ENCODE peak calls at places on chromosomes 3 and 15, in five cellular contexts. G, I, V, F and M are unnamed samples. For H3K4me1, the result is how much of the 10 kb centered on the place peaks cover.

GRCh38 chr3:111919370-111920065 is 59.3 kb upstream of the ABHD10 start:
- DNase-seq in V (no peak), G (no peak), F (no peak), I (no peak), M (no peak)

GRCh38 chr15:55868707-55869106 is 124.7 kb downstream of the NEDD4 start:
- DNase-seq in F (no peak), G (no peak), V (no peak), I (no peak), M (no peak)

GRCh38 chr15:85488997-85489396 is 108.6 kb downstream of the AKAP13 start:
- DNase-seq in G (no peak), I (no peak), V (no peak), F (no peak), M (no peak)

GRCh38 chr15:90354986-90355385 is 2.9 kb downstream of the ZNF774 start:
- DNase-seq in G (no peak), F (no peak), V (no peak), I (no peak), M (no peak)

GRCh38 chr3:195260286-195260905 is 10.6 kb downstream of the XXYLT1 start:
- DNase-seq in I (peak), F (no peak), G (no peak), V (peak), M (peak)

GRCh38 chr3:106277731-106278130 is 408.9 kb upstream of the CBLB start:
- DNase-seq in F (no peak), I (no peak), V (no peak), G (no peak), M (peak)

GRCh38 chr3:124272611-124273151 is 280.8 kb upstream of the ROPN1 start:
- DNase-seq in F (no peak), V (peak), G (peak), I (peak), M (no peak)

GRCh38 chr3:37852097-37852496 is 9.6 kb upstream of the CTDSPL start:
- DNase-seq in F (no peak), I (no peak), V (peak), G (peak), M (no peak)

GRCh38 chr3:99697250-99697649 is 58.9 kb downstream of the COL8A1 start:
- DNase-seq in I (no peak), F (no peak), G (no peak), V (no peak), M (peak)

GRCh38 chr15:70474682-70475438 is 288.5 kb downstream of the UACA start:
- DNase-seq in G (peak), I (peak), F (no peak), V (peak), M (peak)

GRCh38 chr3:158801200-158801599 is 654 bp upstream of the MFSD1 start:
- DNase-seq in I (no peak), V (no peak), G (peak), F (peak), M (no peak)

GRCh38 chr3:120177151-120177550 is 82.9 kb upstream of the GSK3B start:
- DNase-seq in G (peak), V (peak), I (no peak), F (no peak), M (peak)

GRCh38 chr15:52183562-52184173 is 7.5 kb downstream of the GNB5 start:
- DNase-seq in G (peak), V (no peak), F (peak), I (no peak), M (no peak)

GRCh38 chr3:192467230-192468186 is 259.8 kb downstream of the FGF12 start:
- DNase-seq in I (no peak), V (peak), F (peak), G (peak), M (peak)

GRCh38 chr3:146640955-146641867 is 36.1 kb upstream of the PLSCR5 start:
- DNase-seq in I (no peak), F (no peak), G (peak), V (no peak), M (peak)

GRCh38 chr3:127520993-127521392 is 69.5 kb downstream of the TPRA1 start:
- DNase-seq in G (no peak), I (no peak), V (no peak), F (no peak), M (no peak)

GRCh38 chr15:26628071-26628470 is 144.8 kb downstream of the GABRB3 start:
- DNase-seq in V (no peak), F (no peak), I (no peak), G (no peak), M (no peak)

GRCh38 chr3:56985460-56986327 is 74.8 kb upstream of the SPATA12 start:
- DNase-seq in V (peak), F (no peak), G (peak), I (no peak), M (peak)

GRCh38 chr15:31344266-31344665 is 17.6 kb downstream of the KLF13 start:
- DNase-seq in F (no peak), V (no peak), I (no peak), G (no peak), M (no peak)

GRCh38 chr3:102036015-102036414 is 186.7 kb downstream of the NFKBIZ start:
- DNase-seq in I (no peak), V (no peak), G (no peak), F (no peak), M (no peak)

GRCh38 chr3:133475245-133476010 is 75.6 kb downstream of the BFSP2 start:
- DNase-seq in F (no peak), V (no peak), I (no peak), G (no peak), M (no peak)

GRCh38 chr3:143119974-143120715 is 574 bp downstream of the CHST2 start:
- DNase-seq in I (peak), V (no peak), F (no peak), G (peak), M (peak)

GRCh38 chr3:150293401-150294001 is 114.6 kb upstream of the TSC22D2 start:
- DNase-seq in G (peak), I (no peak), V (no peak), F (no peak), M (no peak)

GRCh38 chr3:189324538-189325138 is 152.9 kb downstream of the TPRG1 start:
- DNase-seq in F (no peak), G (peak), I (no peak), V (no peak), M (peak)

GRCh38 chr15:90058308-90058707 is 44.0 kb downstream of the IDH2 start:
- DNase-seq in G (no peak), F (no peak), V (no peak), I (no peak), M (no peak)

GRCh38 chr15:59273266-59273665 is 66.6 kb downstream of the LDHAL6B start:
- DNase-seq in G (no peak), V (no peak), I (no peak), F (no peak), M (no peak)

GRCh38 chr15:59268199-59268979 is 61.7 kb downstream of the LDHAL6B start:
- DNase-seq in V (no peak), G (no peak), I (no peak), F (no peak), M (no peak)

GRCh38 chr15:59271595-59272201 is 65.1 kb downstream of the LDHAL6B start:
- DNase-seq in G (no peak), V (no peak), I (no peak), F (no peak), M (no peak)

GRCh38 chr15:59266015-59266414 is 59.4 kb downstream of the LDHAL6B start:
- DNase-seq in V (no peak), I (no peak), G (no peak), F (no peak), M (no peak)

GRCh38 chr15:59268980-59269472 is 62.4 kb downstream of the LDHAL6B start:
- DNase-seq in V (no peak), I (no peak), F (no peak), G (no peak), M (no peak)
- H3K27ac ChIP-seq in V (no peak), I (no peak), F (no peak), G (no peak), M (no peak)

GRCh38 chr15:65917407-65917756 is 48.1 kb downstream of the RAB11A start:
- DNase-seq in V (no peak), F (no peak), G (no peak), I (peak), M (no peak)
- H3K4me1 ChIP-seq in V (under half), F (under half), G (under half), I (under half), M (under half)

DNA sequence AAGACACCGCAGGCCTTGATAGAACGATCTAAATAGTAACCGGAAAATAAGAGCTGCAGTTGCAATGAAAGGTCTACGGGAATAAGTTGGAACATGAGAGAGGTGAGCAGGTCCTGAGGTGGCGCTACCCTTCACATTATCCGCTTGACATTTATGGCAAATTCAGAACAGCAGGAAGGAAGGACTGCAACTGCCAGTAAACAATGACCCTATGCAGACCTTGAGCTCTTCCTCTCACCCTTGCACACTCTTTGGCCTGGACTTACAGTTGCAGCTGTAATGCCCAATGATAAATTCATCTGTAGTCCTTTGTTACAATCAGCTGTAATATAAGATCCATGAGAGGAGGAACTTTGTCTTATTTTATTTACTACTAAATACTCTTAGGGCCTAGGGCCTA is 32.3 kb upstream of the TRIM59 start:
- DNase-seq in V (no peak), F (no peak), G (no peak), I (no peak), M (no peak)
- H3K27ac ChIP-seq in V (no peak), F (no peak), G (no peak), I (no peak), M (no peak)

GRCh38 chr3:187041362-187042061 is 97.8 kb downstream of the RPL39L start:
- DNase-seq in F (no peak), G (peak), V (no peak), I (no peak), M (peak)

GRCh38 chr3:187039723-187040414 is 99.4 kb downstream of the RPL39L start:
- DNase-seq in I (no peak), V (no peak), G (no peak), F (no peak), M (no peak)

GRCh38 chr3:187039100-187039722 is 100.1 kb downstream of the RPL39L start:
- DNase-seq in V (no peak), I (no peak), G (no peak), F (no peak), M (no peak)

GRCh38 chr3:187042062-187042745 is 97.1 kb downstream of the RPL39L start:
- DNase-seq in G (no peak), I (no peak), V (no peak), F (no peak), M (no peak)

GRCh38 chr3:187040637-187041361 is 98.5 kb downstream of the RPL39L start:
- DNase-seq in I (no peak), F (no peak), V (no peak), G (peak), M (no peak)
- H3K4me1 ChIP-seq in I (under half), F (under half), V (under half), G (under half), M (under half)

GRCh38 chr15:40334941-40335795 is 5.6 kb downstream of the CCDC9B start:
- DNase-seq in V (peak), I (peak), F (no peak), G (no peak), M (no peak)
- H3K27ac ChIP-seq in V (peak), I (peak), F (no peak), G (no peak), M (peak)

GRCh38 chr3:50236484-50237132 is 604 bp downstream of the GNAI2 start:
- DNase-seq in G (no peak), I (no peak), V (no peak), F (no peak), M (no peak)

GRCh38 chr3:50238549-50239026 is 2.6 kb downstream of the GNAI2 start:
- DNase-seq in I (peak), G (no peak), F (peak), V (peak), M (peak)

GRCh38 chr3:50235716-50236483 is at the start of gene GNAI2:
- DNase-seq in G (peak), I (peak), V (peak), F (peak), M (peak)

GRCh38 chr3:50237754-50238548 is 1.9 kb downstream of the GNAI2 start:
- DNase-seq in V (peak), G (peak), F (peak), I (peak), M (peak)

GRCh38 chr3:50237133-50237651 is 1.2 kb downstream of the GNAI2 start:
- DNase-seq in I (no peak), V (no peak), G (peak), F (no peak), M (peak)
- H3K4me1 ChIP-seq in I (under half), V (under half), G (under half), F (under half), M (under half)